ENCODE peak calls at places on chromosomes 5 and 9, in six cellular contexts. I is neural progenitor cell, Z is left lung, K is vagina, C is right lobe of liver, N is fibroblast of lung. B is an unnamed sample.

GRCh38 chr5:74541381-74541781 is 99.1 kb downstream of the ENC1 start:
- DNase-seq in K (no peak), C (no peak), I (no peak), N (peak; percentile 55), Z (no peak), B (no peak)

GRCh38 chr5:142737169-142737568 is 33.0 kb upstream of the ARHGAP26 start:
- DNase-seq in N (no peak), Z (no peak), I (no peak), K (no peak), C (no peak), B (no peak)

GRCh38 chr9:127664678-127665507 is 41.9 kb upstream of the CFAP157 start:
- DNase-seq in I (peak; percentile 23), N (no peak), Z (no peak), C (no peak), K (no peak), B (no peak)

GRCh38 chr9:35791321-35791921 is at the start of gene NPR2:
- DNase-seq in I (peak; percentile 79), N (peak; percentile 27), Z (no peak), C (no peak), K (no peak), B (peak; percentile 65)

GRCh38 chr9:694499-695154 is 146.9 kb upstream of the DMRT1 start:
- DNase-seq in C (no peak), N (peak; percentile 97), I (no peak), Z (no peak), K (no peak), B (no peak)

GRCh38 chr9:131470581-131470991 is 32.1 kb upstream of the POMT1 start:
- DNase-seq in I (no peak), N (no peak), C (peak; percentile 33), K (no peak), Z (no peak), B (peak; percentile 55)

GRCh38 chr5:6574537-6574936 is 58.3 kb downstream of the NSUN2 start:
- DNase-seq in Z (no peak), C (no peak), K (peak; percentile 81), N (no peak), I (no peak), B (no peak)

GRCh38 chr9:92722386-92723298 is 42.0 kb downstream of the BICD2 start:
- DNase-seq in K (peak; percentile 95), I (no peak), N (no peak), Z (no peak), C (no peak), B (no peak)

GRCh38 chr5:31445041-31445600 is 86.8 kb downstream of the DROSHA start:
- DNase-seq in I (peak; percentile 51), C (no peak), Z (no peak), N (no peak), K (no peak), B (no peak)

GRCh38 chr5:322281-322941 is 897 bp downstream of the AHRR start:
- DNase-seq in Z (no peak), K (no peak), C (no peak), N (peak; percentile 29), I (no peak), B (peak; percentile 69)

GRCh38 chr9:136886610-136887597 is 588 bp downstream of the TRAF2 start:
- DNase-seq in Z (no peak), C (no peak), K (no peak), I (peak; percentile 80), N (peak; percentile 6), B (peak; percentile 71)

GRCh38 chr5:86546582-86546981 is 71.2 kb upstream of the COX7C start:
- DNase-seq in Z (no peak), K (no peak), N (no peak), I (no peak), C (no peak), B (no peak)

GRCh38 chr9:130117816-130118632 is 54.2 kb upstream of the NCS1 start:
- DNase-seq in C (no peak), I (no peak), K (no peak), Z (no peak), N (peak; percentile 72), B (no peak)

GRCh38 chr9:113875917-113876805 is at the start of gene ZNF618:
- DNase-seq in Z (no peak), C (peak; percentile 59), I (peak; percentile 81), K (no peak), N (no peak), B (peak; percentile 68)

GRCh38 chr9:103839197-103839596 is 254.9 kb upstream of the SMC2 start:
- DNase-seq in Z (no peak), C (no peak), K (no peak), N (no peak), I (no peak), B (no peak)

GRCh38 chr5:3011764-3012017 is 260.2 kb upstream of the IRX2 start:
- DNase-seq in Z (no peak), C (no peak), I (no peak), K (no peak), N (no peak), B (no peak)

GRCh38 chr5:166991586-166991985 is 1299.9 kb upstream of the WWC1 start:
- DNase-seq in C (no peak), N (no peak), I (no peak), K (no peak), Z (no peak), B (no peak)

GRCh38 chr9:81574399-81574798 is 114.9 kb downstream of the TLE1 start:
- DNase-seq in C (no peak), Z (no peak), N (peak; percentile 90), I (no peak), K (no peak), B (no peak)

GRCh38 chr5:55234171-55234700 is 828 bp upstream of the CCNO start:
- DNase-seq in K (no peak), C (no peak), N (peak; percentile 25), Z (no peak), I (peak; percentile 62), B (no peak)

GRCh38 chr9:130942084-130942483 is 3.0 kb upstream of the FIBCD1 start:
- DNase-seq in Z (no peak), N (no peak), K (no peak), C (no peak), I (no peak), B (no peak)

GRCh38 chr5:151675225-151675955 is 11.3 kb downstream of the SPARC start:
- DNase-seq in Z (no peak), I (no peak), N (peak; percentile 56), C (no peak), K (no peak), B (no peak)

GRCh38 chr9:122580360-122580759 is 2.8 kb downstream of the OR1L8 start:
- DNase-seq in C (no peak), Z (no peak), K (no peak), I (no peak), N (peak; percentile 68), B (no peak)

GRCh38 chr5:125712397-125712796 is 710.8 kb upstream of the GRAMD2B start:
- DNase-seq in K (no peak), Z (no peak), N (no peak), I (no peak), C (no peak), B (no peak)

GRCh38 chr5:125713406-125713805 is 709.8 kb upstream of the GRAMD2B start:
- DNase-seq in C (no peak), K (no peak), I (no peak), N (no peak), Z (no peak), B (no peak)

GRCh38 chr5:125720745-125721144 is 702.5 kb upstream of the GRAMD2B start:
- DNase-seq in I (no peak), N (no peak), Z (no peak), C (no peak), K (no peak), B (no peak)

GRCh38 chr5:125719681-125720676 is 703.2 kb upstream of the GRAMD2B start:
- DNase-seq in N (peak; percentile 49), I (peak; percentile 80), K (no peak), Z (peak; percentile 51), C (no peak), B (no peak)

GRCh38 chr5:125717209-125717608 is 706.0 kb upstream of the GRAMD2B start:
- DNase-seq in Z (no peak), K (no peak), N (peak; percentile 95), C (no peak), I (no peak), B (no peak)
- H3K4me3 ChIP-seq in Z (no peak overlapping the region), K (no peak overlapping the region), N (no peak overlapping the region), C (no peak overlapping the region), I (no peak overlapping the region), B (no peak overlapping the region)

DNA sequence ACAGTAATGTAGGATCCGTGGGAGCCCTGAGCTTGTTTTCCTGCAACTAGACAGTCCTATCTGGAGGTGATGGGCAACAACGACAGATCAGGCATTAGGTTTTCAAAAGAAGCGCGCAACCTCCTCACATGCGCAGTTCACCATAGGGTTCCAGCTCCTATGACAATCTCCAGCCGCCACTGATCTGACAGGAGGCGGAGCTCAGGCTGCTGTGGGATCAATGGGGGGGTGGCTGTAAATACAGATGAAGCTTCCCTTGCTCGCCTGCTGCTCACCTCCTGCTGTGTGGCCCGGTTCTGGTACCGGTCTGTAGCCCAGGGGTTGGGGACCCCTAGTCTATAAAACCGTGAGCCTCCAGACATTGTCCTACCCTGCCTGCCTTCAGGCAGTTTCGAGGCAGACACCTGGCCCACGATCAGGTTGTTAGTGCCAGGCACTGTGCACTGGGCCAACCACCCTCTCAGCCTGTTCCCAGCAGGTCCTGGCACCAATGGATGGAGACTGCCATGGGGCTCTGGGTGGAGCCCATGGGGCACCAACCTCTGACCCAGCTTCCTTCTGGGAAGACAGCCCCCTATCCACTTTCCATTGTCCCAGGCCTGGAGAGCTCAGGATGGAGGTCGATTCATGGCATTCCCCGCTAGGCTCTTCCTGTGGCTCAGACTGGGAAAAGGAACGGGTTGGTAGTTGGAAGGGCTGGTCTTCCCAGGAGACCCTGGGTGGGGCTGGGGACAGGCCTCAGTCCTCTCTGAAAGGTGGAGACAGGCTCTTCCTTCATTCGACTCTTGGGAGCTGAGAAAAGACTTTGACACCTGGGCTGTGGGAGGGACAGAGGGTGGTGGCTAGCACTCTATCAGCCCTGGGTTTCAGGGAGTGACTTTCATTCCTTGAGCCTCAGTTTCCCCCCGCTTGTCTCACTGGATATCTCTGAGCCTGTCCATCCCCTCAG is 1.7 kb downstream of the ENDOG start:
- DNase-seq in Z (no peak), C (no peak), I (peak; percentile 25), N (no peak), K (peak; percentile 91), B (no peak)
- H3K36me3 ChIP-seq in Z (peaks cover 43% of the 10 kb centered on the region), C (peaks cover 18% of the 10 kb centered on the region), I (no peaks in the 10 kb centered on the region), N (peaks cover 18% of the 10 kb centered on the region), K (peaks cover 33% of the 10 kb centered on the region), B (peaks cover 24% of the 10 kb centered on the region)

GRCh38 chr9:96612966-96613589 is 6.6 kb downstream of the CDC14B start:
- DNase-seq in C (no peak), N (peak; percentile 52), Z (no peak), I (no peak), K (no peak), B (no peak)
- H3K4me1 ChIP-seq in C (peaks cover 31% of the 10 kb centered on the region), N (peaks cover 17% of the 10 kb centered on the region), Z (no peaks in the 10 kb centered on the region), I (peaks cover 26% of the 10 kb centered on the region), K (peaks cover 23% of the 10 kb centered on the region), B (peaks cover under 1% of the 10 kb centered on the region)

DNA sequence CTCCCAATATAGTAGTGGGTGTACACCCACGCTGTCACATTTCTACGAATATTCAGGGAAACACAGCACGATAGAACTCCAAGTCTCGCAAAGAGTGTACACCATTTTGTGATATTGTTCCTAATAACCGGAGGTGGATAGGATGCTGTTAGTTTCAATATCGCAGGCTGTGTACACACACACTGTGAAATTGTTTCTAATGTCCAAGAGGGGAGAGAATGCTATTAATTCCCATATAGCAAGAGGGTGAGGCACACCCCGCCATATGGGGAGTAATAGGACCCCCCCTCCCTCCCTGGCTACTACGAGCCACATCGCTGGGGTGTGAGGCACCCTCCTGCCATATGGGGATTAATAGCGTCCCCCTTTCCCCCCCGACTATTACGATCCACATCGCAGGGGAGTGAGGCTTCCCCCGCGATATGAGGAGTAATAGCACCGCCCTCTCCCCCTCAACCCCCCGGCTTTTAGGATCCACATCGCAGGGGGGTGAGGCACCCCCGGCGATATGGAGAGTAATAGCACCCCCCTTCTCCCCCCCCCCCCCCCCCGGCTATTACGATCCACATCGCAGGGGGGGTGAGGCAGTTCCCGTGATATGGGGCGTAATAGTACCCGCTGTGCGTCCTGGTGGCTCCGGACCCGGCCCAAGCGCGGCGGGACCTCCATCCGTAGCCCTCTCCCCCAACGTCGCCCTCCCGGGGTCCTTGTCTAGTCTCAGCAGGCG is 565 bp upstream of the STK32A start:
- DNase-seq in K (no peak), I (peak; percentile 37), Z (no peak), N (no peak), C (no peak), B (no peak)
- H3K4me3 ChIP-seq in K (peak overlapping the region; percentile 49), I (peak overlapping the region; percentile 61), Z (peak overlapping the region; percentile 40), N (peak overlapping the region; percentile 67), C (peak overlapping the region; percentile 40), B (peak overlapping the region; percentile 56)

B was measured in upper lobe of right lung.